ENCODE peak calls at places on chromosomes 4 and X, in four cellular contexts. W, N, K and E are unnamed samples.

GRCh38 chrX:85052636-85053343 is 49.1 kb downstream of the APOOL start:
- ATAC-seq in W (peak; percentile 89), N (peak; percentile 78), K (peak; percentile 56), E (peak; percentile 68)

GRCh38 chr4:88064410-88064809 is 57.0 kb downstream of the PKD2 start:
- ATAC-seq in W (no peak), N (no peak), K (no peak), E (no peak)

GRCh38 chr4:46445689-46446339 is 55.9 kb upstream of the GABRA2 start:
- ATAC-seq in W (no peak), N (no peak), K (no peak), E (no peak)

GRCh38 chrX:43581888-43582539 is 74.1 kb upstream of the MAOA start:
- ATAC-seq in W (no peak), N (no peak), K (no peak), E (no peak)

GRCh38 chrX:52821079-52821760 is 10.1 kb downstream of the XAGE5 start:
- ATAC-seq in W (no peak), N (no peak), K (no peak), E (no peak)

GRCh38 chrX:153689654-153690465 is 2.1 kb downstream of the SLC6A8 start:
- ATAC-seq in W (no peak), N (no peak), K (no peak), E (no peak)

GRCh38 chrX:107025538-107025937 is 25.5 kb upstream of the MORC4 start:
- ATAC-seq in W (no peak), N (no peak), K (no peak), E (no peak)

GRCh38 chrX:80816051-80816450 is 6.4 kb upstream of the BRWD3 start:
- ATAC-seq in W (no peak), N (no peak), K (no peak), E (no peak)

GRCh38 chr4:152486414-152487389 is 49.2 kb downstream of the FBXW7 start:
- ATAC-seq in W (no peak), N (no peak), K (no peak), E (no peak)

GRCh38 chr4:48976007-48976406 is 10.1 kb upstream of the CWH43 start:
- ATAC-seq in W (no peak), N (no peak), K (no peak), E (no peak)

GRCh38 chr4:180156684-180157083 is 2086.5 kb upstream of the TENM3 start:
- ATAC-seq in W (no peak), N (no peak), K (no peak), E (no peak)

GRCh38 chr4:149700272-149700671 is 115.4 kb downstream of the IQCM start:
- ATAC-seq in W (no peak), N (no peak), K (no peak), E (no peak)

GRCh38 chr4:43362875-43363636 is 470.5 kb downstream of the GRXCR1 start:
- ATAC-seq in W (no peak), N (no peak), K (no peak), E (no peak)

GRCh38 chr4:142983111-142983510 is 137.0 kb upstream of the INPP4B start:
- ATAC-seq in W (no peak), N (no peak), K (no peak), E (no peak)

GRCh38 chr4:15677507-15677988 is 4.1 kb upstream of the FAM200B start:
- ATAC-seq in W (no peak), N (no peak), K (no peak), E (no peak)